ENCODE peak calls at places on chromosomes 4 and X, in four cellular contexts. One of them, this sample, is unnamed.

GRCh38 chr4:185108185-185108584 is 34.9 kb upstream of the SLC25A4 start:
- DNase-seq in endothelial cell of umbilical vein: no peak
- DNase-seq in mammary epithelial cell: no peak
- DNase-seq in IMR-90: no peak
- DNase-seq in this sample: no peak

GRCh38 chrX:70046978-70047377 is 2.8 kb downstream of the AWAT2 start:
- DNase-seq in endothelial cell of umbilical vein: peak
- DNase-seq in IMR-90: peak
- DNase-seq in mammary epithelial cell: no peak
- DNase-seq in this sample: no peak

GRCh38 chrX:115372026-115372610 is 82.6 kb downstream of the LUZP4 start:
- DNase-seq in mammary epithelial cell: peak
- DNase-seq in endothelial cell of umbilical vein: peak
- DNase-seq in IMR-90: peak
- DNase-seq in this sample: no peak

GRCh38 chr4:90028460-90028859 is 98.7 kb upstream of the CCSER1 start:
- DNase-seq in IMR-90: no peak
- DNase-seq in endothelial cell of umbilical vein: no peak
- DNase-seq in mammary epithelial cell: no peak
- DNase-seq in this sample: no peak

GRCh38 chr4:30881985-30882384 is 161.8 kb downstream of the PCDH7 start:
- DNase-seq in endothelial cell of umbilical vein: no peak
- DNase-seq in IMR-90: no peak
- DNase-seq in mammary epithelial cell: no peak
- DNase-seq in this sample: no peak

GRCh38 chr4:74640111-74640903 is 154.0 kb downstream of the BTC start:
- DNase-seq in mammary epithelial cell: no peak
- DNase-seq in endothelial cell of umbilical vein: peak
- DNase-seq in IMR-90: peak
- DNase-seq in this sample: no peak

GRCh38 chrX:46325312-46325877 is 219.8 kb downstream of the ZNF674 start:
- DNase-seq in endothelial cell of umbilical vein: peak
- DNase-seq in mammary epithelial cell: peak
- DNase-seq in IMR-90: peak
- DNase-seq in this sample: peak

GRCh38 chr4:176810481-176811249 is 17.9 kb upstream of the VEGFC start:
- DNase-seq in mammary epithelial cell: no peak
- DNase-seq in IMR-90: no peak
- DNase-seq in endothelial cell of umbilical vein: peak
- DNase-seq in this sample: no peak

GRCh38 chr4:33357121-33357520 is 2637.0 kb downstream of the PCDH7 start:
- DNase-seq in endothelial cell of umbilical vein: no peak
- DNase-seq in IMR-90: no peak
- DNase-seq in mammary epithelial cell: no peak
- DNase-seq in this sample: no peak

GRCh38 chr4:102318526-102318925 is 26.8 kb downstream of the SLC39A8 start:
- DNase-seq in IMR-90: no peak
- DNase-seq in mammary epithelial cell: no peak
- DNase-seq in endothelial cell of umbilical vein: no peak
- DNase-seq in this sample: peak

GRCh38 chr4:101655847-101656246 is 134.7 kb upstream of the BANK1 start:
- DNase-seq in mammary epithelial cell: no peak
- DNase-seq in endothelial cell of umbilical vein: no peak
- DNase-seq in IMR-90: no peak
- DNase-seq in this sample: no peak

GRCh38 chr4:73021634-73022033 is 47.9 kb downstream of the COX18 start:
- DNase-seq in endothelial cell of umbilical vein: peak
- DNase-seq in IMR-90: peak
- DNase-seq in mammary epithelial cell: peak
- DNase-seq in this sample: no peak

GRCh38 chr4:11428161-11428700 is 463 bp downstream of the HS3ST1 start:
- DNase-seq in IMR-90: no peak
- DNase-seq in endothelial cell of umbilical vein: no peak
- DNase-seq in mammary epithelial cell: no peak
- DNase-seq in this sample: no peak

GRCh38 chr4:74934822-74935326 is 2.0 kb downstream of the PARM1 start:
- DNase-seq in endothelial cell of umbilical vein: no peak
- DNase-seq in mammary epithelial cell: no peak
- DNase-seq in IMR-90: no peak
- DNase-seq in this sample: no peak

GRCh38 chr4:86223472-86223871 is 136.4 kb downstream of the MAPK10 start:
- DNase-seq in mammary epithelial cell: peak
- DNase-seq in endothelial cell of umbilical vein: peak
- DNase-seq in IMR-90: peak
- DNase-seq in this sample: peak

GRCh38 chr4:89511776-89512175 is 204.2 kb upstream of the GPRIN3 start:
- DNase-seq in IMR-90: no peak
- DNase-seq in mammary epithelial cell: no peak
- DNase-seq in endothelial cell of umbilical vein: no peak
- DNase-seq in this sample: no peak

GRCh38 chr4:78693777-78694456 is 82.2 kb upstream of the BMP2K start:
- DNase-seq in IMR-90: no peak
- DNase-seq in endothelial cell of umbilical vein: no peak
- DNase-seq in mammary epithelial cell: no peak
- DNase-seq in this sample: no peak

GRCh38 chrX:136048446-136048845 is 63.2 kb downstream of the SLC9A6 start:
- DNase-seq in mammary epithelial cell: no peak
- DNase-seq in IMR-90: peak
- DNase-seq in endothelial cell of umbilical vein: no peak
- DNase-seq in this sample: no peak

GRCh38 chr4:146981651-146982050 is 36.0 kb upstream of the TTC29 start:
- DNase-seq in IMR-90: peak
- DNase-seq in endothelial cell of umbilical vein: no peak
- DNase-seq in mammary epithelial cell: no peak
- DNase-seq in this sample: peak

GRCh38 chrX:16662402-16662801 is 12.4 kb downstream of the S100G start:
- DNase-seq in mammary epithelial cell: no peak
- DNase-seq in endothelial cell of umbilical vein: no peak
- DNase-seq in IMR-90: no peak
- DNase-seq in this sample: no peak

GRCh38 chrX:42678133-42678532 is 99.8 kb downstream of the PPP1R2C start:
- DNase-seq in mammary epithelial cell: peak
- DNase-seq in endothelial cell of umbilical vein: peak
- DNase-seq in IMR-90: no peak
- DNase-seq in this sample: no peak

GRCh38 chrX:42686296-42686695 is 91.7 kb downstream of the PPP1R2C start:
- DNase-seq in mammary epithelial cell: no peak
- DNase-seq in IMR-90: no peak
- DNase-seq in endothelial cell of umbilical vein: no peak
- DNase-seq in this sample: no peak

GRCh38 chrX:42684062-42684461 is 93.9 kb downstream of the PPP1R2C start:
- DNase-seq in IMR-90: no peak
- DNase-seq in endothelial cell of umbilical vein: no peak
- DNase-seq in mammary epithelial cell: no peak
- DNase-seq in this sample: no peak

GRCh38 chrX:42680651-42681050 is 97.3 kb downstream of the PPP1R2C start:
- DNase-seq in mammary epithelial cell: no peak
- DNase-seq in endothelial cell of umbilical vein: peak
- DNase-seq in IMR-90: no peak
- DNase-seq in this sample: no peak
- TF ChIP-seq CTCF in mammary epithelial cell: no peak
- TF ChIP-seq CTCF in endothelial cell of umbilical vein: no peak
- TF ChIP-seq CTCF in IMR-90: no peak
- TF ChIP-seq CTCF in this sample: no peak

DNA sequence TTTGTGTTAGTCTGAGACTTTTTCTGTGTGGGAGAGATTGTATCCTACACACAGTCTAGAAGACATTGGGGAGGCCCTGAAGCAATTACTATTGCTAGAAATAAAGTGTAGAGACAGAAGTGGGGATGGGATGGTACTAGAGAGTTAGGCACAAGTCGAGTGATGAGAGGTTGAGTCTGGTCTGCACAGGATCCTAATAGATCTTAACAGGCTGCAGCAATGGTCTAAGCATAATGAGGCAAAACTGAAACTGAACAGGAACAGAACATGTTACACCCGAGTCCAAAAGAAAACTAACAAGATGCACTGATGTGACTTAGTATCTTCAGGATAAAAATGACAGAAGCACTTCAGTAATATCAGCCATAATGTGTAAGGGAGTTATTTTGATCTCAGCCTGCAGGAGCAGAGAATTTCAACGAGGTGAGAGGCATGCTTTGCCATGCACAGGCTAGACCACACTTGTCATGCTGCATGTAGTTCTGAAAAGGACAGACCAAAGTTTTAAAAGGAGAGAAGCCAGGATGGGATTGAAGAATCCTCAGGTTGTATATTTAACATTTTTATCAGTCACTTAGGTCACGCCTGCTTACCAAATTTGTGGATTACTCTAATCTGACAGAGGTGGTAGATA is 205.8 kb upstream of the BOD1L1 start:
- DNase-seq in IMR-90: no peak
- DNase-seq in mammary epithelial cell: peak
- DNase-seq in endothelial cell of umbilical vein: no peak
- DNase-seq in this sample: no peak
- H3K27ac ChIP-seq in IMR-90: no peak
- H3K27ac ChIP-seq in mammary epithelial cell: no peak
- H3K27ac ChIP-seq in endothelial cell of umbilical vein: no peak
- H3K27ac ChIP-seq in this sample: no peak

GRCh38 chrX:8846271-8846670 is 45.1 kb upstream of the FAM9A start:
- DNase-seq in IMR-90: no peak
- DNase-seq in mammary epithelial cell: no peak
- DNase-seq in endothelial cell of umbilical vein: no peak
- DNase-seq in this sample: peak
- TF ChIP-seq CTCF in IMR-90: no peak
- TF ChIP-seq CTCF in mammary epithelial cell: no peak
- TF ChIP-seq CTCF in endothelial cell of umbilical vein: no peak
- TF ChIP-seq CTCF in this sample: no peak

GRCh38 chrX:53300157-53300556 is 18.8 kb upstream of the IQSEC2 start:
- DNase-seq in IMR-90: no peak
- DNase-seq in mammary epithelial cell: no peak
- DNase-seq in endothelial cell of umbilical vein: no peak
- DNase-seq in this sample: no peak

GRCh38 chrX:53308836-53309235 is 27.5 kb upstream of the IQSEC2 start:
- DNase-seq in IMR-90: no peak
- DNase-seq in mammary epithelial cell: no peak
- DNase-seq in endothelial cell of umbilical vein: no peak
- DNase-seq in this sample: no peak

GRCh38 chrX:53305996-53306937 is 24.9 kb upstream of the IQSEC2 start:
- DNase-seq in mammary epithelial cell: no peak
- DNase-seq in IMR-90: no peak
- DNase-seq in endothelial cell of umbilical vein: no peak
- DNase-seq in this sample: no peak

DNA sequence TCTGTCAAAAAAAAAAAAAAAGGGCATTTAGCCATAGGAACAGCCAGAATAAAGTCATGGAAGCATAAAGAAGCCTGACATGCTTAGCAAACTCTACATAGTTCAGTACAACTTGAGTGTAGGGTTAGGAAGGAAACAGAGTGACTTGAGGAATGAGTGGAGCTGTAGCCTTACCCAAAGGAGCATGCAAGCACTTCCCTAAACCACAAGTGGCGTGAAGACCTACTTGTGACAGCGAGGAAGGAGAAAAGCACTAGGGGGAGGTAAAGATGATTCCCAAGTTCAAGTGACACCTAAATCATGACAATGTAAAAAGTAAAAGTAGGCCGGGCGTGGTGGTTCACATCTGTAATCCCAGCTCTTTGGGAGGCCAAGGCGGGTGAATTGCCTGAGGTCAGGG is 21.8 kb upstream of the IQSEC2 start:
- DNase-seq in IMR-90: no peak
- DNase-seq in endothelial cell of umbilical vein: no peak
- DNase-seq in mammary epithelial cell: no peak
- DNase-seq in this sample: no peak
- H3K27ac ChIP-seq in IMR-90: no peak
- H3K27ac ChIP-seq in endothelial cell of umbilical vein: no peak
- H3K27ac ChIP-seq in mammary epithelial cell: no peak
- H3K27ac ChIP-seq in this sample: no peak

GRCh38 chr4:150259861-150260567 is 181.8 kb downstream of the DCLK2 start:
- DNase-seq in endothelial cell of umbilical vein: no peak
- DNase-seq in IMR-90: no peak
- DNase-seq in mammary epithelial cell: no peak
- DNase-seq in this sample: no peak
- TF ChIP-seq CTCF in endothelial cell of umbilical vein: no peak
- TF ChIP-seq CTCF in IMR-90: no peak
- TF ChIP-seq CTCF in mammary epithelial cell: no peak
- TF ChIP-seq CTCF in this sample: no peak

DNA sequence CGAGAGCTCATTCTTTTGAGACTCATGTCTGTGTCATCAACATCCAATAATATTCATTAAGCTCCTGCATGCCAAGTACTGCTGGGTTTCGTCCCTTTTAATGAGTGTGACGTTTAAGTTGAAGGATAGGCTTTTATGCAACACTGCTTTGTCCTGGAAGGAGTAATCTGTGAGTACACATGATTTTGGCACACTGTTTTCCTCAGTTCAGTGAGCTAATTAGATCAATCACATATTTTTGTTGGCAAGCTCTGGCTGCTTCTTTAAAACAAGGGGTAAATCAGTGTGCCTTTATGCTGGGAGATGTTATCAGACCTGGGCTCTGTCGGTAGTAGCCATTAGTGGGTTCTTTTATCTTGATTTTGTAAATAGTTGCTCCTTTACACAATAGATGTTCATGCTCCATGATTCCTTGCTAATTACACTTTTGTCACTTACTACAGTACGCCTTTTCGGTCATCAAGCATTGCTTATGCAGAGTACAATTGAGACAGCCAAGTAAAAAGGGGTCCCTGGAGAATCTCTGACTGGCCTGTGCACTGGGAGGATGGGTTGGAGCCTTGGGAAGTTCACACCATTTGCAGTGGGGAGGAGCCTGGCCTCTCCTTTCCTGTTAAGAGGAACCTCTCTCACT is 132.6 kb downstream of the FHIP1A start:
- DNase-seq in endothelial cell of umbilical vein: peak
- DNase-seq in mammary epithelial cell: peak
- DNase-seq in IMR-90: peak
- DNase-seq in this sample: peak
- H3K27ac ChIP-seq in endothelial cell of umbilical vein: no peak
- H3K27ac ChIP-seq in mammary epithelial cell: peak
- H3K27ac ChIP-seq in IMR-90: no peak
- H3K27ac ChIP-seq in this sample: peak

GRCh38 chrX:131068945-131069719 is 11.0 kb downstream of the ARHGAP36 start:
- DNase-seq in mammary epithelial cell: no peak
- DNase-seq in endothelial cell of umbilical vein: peak
- DNase-seq in IMR-90: no peak
- DNase-seq in this sample: peak
- TF ChIP-seq CTCF in mammary epithelial cell: peak
- TF ChIP-seq CTCF in endothelial cell of umbilical vein: peak
- TF ChIP-seq CTCF in IMR-90: peak
- TF ChIP-seq CTCF in this sample: peak

GRCh38 chr4:726235-726787 is 20.7 kb downstream of the PCGF3 start:
- DNase-seq in endothelial cell of umbilical vein: peak
- DNase-seq in IMR-90: peak
- DNase-seq in mammary epithelial cell: no peak
- DNase-seq in this sample: no peak
- H3K27ac ChIP-seq in endothelial cell of umbilical vein: peak
- H3K27ac ChIP-seq in IMR-90: peak
- H3K27ac ChIP-seq in mammary epithelial cell: no peak
- H3K27ac ChIP-seq in this sample: no peak

GRCh38 chr4:155106629-155107028 is 101.8 kb upstream of the NPY2R start:
- DNase-seq in endothelial cell of umbilical vein: no peak
- DNase-seq in IMR-90: no peak
- DNase-seq in mammary epithelial cell: no peak
- DNase-seq in this sample: no peak

DNA sequence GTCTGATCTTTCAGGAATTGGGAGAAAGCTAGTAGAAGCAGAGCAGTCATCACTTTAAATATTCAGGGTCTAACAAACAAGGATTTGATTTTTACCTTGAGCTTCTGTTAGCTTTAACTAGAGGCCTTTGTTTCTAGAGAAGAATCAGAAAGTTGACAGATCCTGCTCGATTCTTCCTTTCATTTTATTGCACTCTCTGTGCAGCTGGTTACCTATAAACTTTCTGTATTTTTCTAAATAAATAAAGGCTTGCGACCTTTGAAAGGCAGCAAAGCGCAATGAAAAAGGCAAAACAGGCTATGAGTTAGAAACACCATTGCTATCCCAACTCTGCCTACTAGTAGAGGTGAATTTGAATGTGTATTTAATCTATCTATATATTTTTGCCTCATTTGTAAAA is 101.4 kb upstream of the NPY2R start:
- DNase-seq in mammary epithelial cell: no peak
- DNase-seq in endothelial cell of umbilical vein: no peak
- DNase-seq in IMR-90: no peak
- DNase-seq in this sample: no peak
- TF ChIP-seq CTCF in mammary epithelial cell: no peak
- TF ChIP-seq CTCF in endothelial cell of umbilical vein: no peak
- TF ChIP-seq CTCF in IMR-90: no peak
- TF ChIP-seq CTCF in this sample: no peak

This sample was measured in thyroid gland.